ENCODE peak calls at places on chromosomes 7 and 10, in seven cellular contexts. Q, A, W, V, S, N and Z are unnamed samples.

GRCh38 chr7:4690953-4691856 is 9.1 kb downstream of the FOXK1 start:
- DNase-seq in Q (no peak), A (no peak), W (no peak), V (no peak), S (no peak), N (no peak), Z (no peak)

GRCh38 chr10:24866615-24867583 is 85.5 kb downstream of the PRTFDC1 start:
- DNase-seq in Q (peak; percentile 64), A (peak; percentile 72), W (no peak), V (peak; percentile 63), S (no peak), N (no peak), Z (peak; percentile 67)

GRCh38 chr10:86374664-86375063 is 8.1 kb upstream of the GRID1 start:
- DNase-seq in Q (no peak), A (no peak), W (no peak), V (no peak), S (no peak), N (no peak), Z (no peak)

GRCh38 chr7:30433082-30433481 is 45.5 kb downstream of the NOD1 start:
- DNase-seq in Q (no peak), A (peak; percentile 90), W (no peak), V (peak; percentile 73), S (no peak), N (no peak), Z (peak; percentile 87)

GRCh38 chr7:85664341-85664740 is 477.5 kb upstream of the SEMA3D start:
- DNase-seq in Q (no peak), A (no peak), W (no peak), V (no peak), S (no peak), N (no peak), Z (no peak)

GRCh38 chr10:5775705-5776104 is 37.5 kb downstream of the GDI2 start:
- DNase-seq in Q (no peak), A (no peak), W (no peak), V (peak; percentile 64), S (no peak), N (no peak), Z (no peak)

GRCh38 chr7:82521906-82522445 is 78.4 kb upstream of the CACNA2D1 start:
- DNase-seq in Q (no peak), A (peak; percentile 49), W (no peak), V (no peak), S (no peak), N (no peak), Z (no peak)

GRCh38 chr7:84092207-84092606 is 102.4 kb downstream of the SEMA3A start:
- DNase-seq in Q (peak; percentile 33), A (peak; percentile 40), W (no peak), V (no peak), S (no peak), N (no peak), Z (no peak)

GRCh38 chr10:22320591-22321155 is at the start of gene BMI1:
- DNase-seq in Q (peak; percentile 28), A (peak; percentile 89), W (no peak), V (peak; percentile 77), S (no peak), N (peak; percentile 84), Z (peak; percentile 75)

GRCh38 chr10:29245476-29245875 is 43.4 kb upstream of the LYZL1 start:
- DNase-seq in Q (no peak), A (peak; percentile 40), W (no peak), V (no peak), S (no peak), N (no peak), Z (no peak)

GRCh38 chr10:129779126-129779525 is 184.9 kb downstream of the EBF3 start:
- DNase-seq in Q (no peak), A (no peak), W (no peak), V (peak; percentile 32), S (no peak), N (no peak), Z (no peak)

GRCh38 chr7:83849135-83849534 is 200.2 kb upstream of the SEMA3E start:
- DNase-seq in Q (no peak), A (no peak), W (no peak), V (no peak), S (no peak), N (no peak), Z (peak; percentile 53)

GRCh38 chr7:75971961-75972763 is 22.2 kb downstream of the TMEM120A start:
- DNase-seq in Q (no peak), A (peak; percentile 67), W (no peak), V (peak; percentile 75), S (no peak), N (no peak), Z (peak; percentile 39)

GRCh38 chr7:152851881-152852417 is 92.4 kb downstream of the ACTR3B start:
- DNase-seq in Q (no peak), A (no peak), W (no peak), V (no peak), S (no peak), N (no peak), Z (no peak)

GRCh38 chr10:69831231-69831855 is 29.6 kb downstream of the COL13A1 start:
- DNase-seq in Q (no peak), A (no peak), W (no peak), V (no peak), S (no peak), N (no peak), Z (peak; percentile 41)

GRCh38 chr10:19518632-19519031 is 297.6 kb upstream of the PLXDC2 start:
- DNase-seq in Q (peak; percentile 28), A (no peak), W (no peak), V (no peak), S (no peak), N (no peak), Z (no peak)

GRCh38 chr7:131021460-131021859 is 287.5 kb upstream of the KLF14 start:
- DNase-seq in Q (no peak), A (no peak), W (no peak), V (no peak), S (no peak), N (no peak), Z (no peak)

GRCh38 chr7:74187915-74188675 is 13.9 kb downstream of the EIF4H start:
- DNase-seq in Q (peak; percentile 66), A (peak; percentile 31), W (no peak), V (no peak), S (no peak), N (no peak), Z (peak; percentile 58)

GRCh38 chr10:87675396-87676376 is 16.0 kb downstream of the PAPSS2 start:
- DNase-seq in Q (peak; percentile 66), A (peak; percentile 80), W (no peak), V (no peak), S (no peak), N (no peak), Z (peak; percentile 74)

GRCh38 chr10:78539247-78539766 is 505.6 kb downstream of the RPS24 start:
- DNase-seq in Q (no peak), A (no peak), W (no peak), V (no peak), S (no peak), N (no peak), Z (no peak)

GRCh38 chr7:134419875-134420274 is 39.0 kb downstream of the AKR1B1 start:
- DNase-seq in Q (no peak), A (no peak), W (no peak), V (no peak), S (no peak), N (no peak), Z (no peak)

GRCh38 chr7:70592171-70592570 is 539.8 kb upstream of the GALNT17 start:
- DNase-seq in Q (no peak), A (no peak), W (no peak), V (no peak), S (no peak), N (no peak), Z (no peak)

GRCh38 chr7:98168904-98169621 is 42.2 kb upstream of the BHLHA15 start:
- DNase-seq in Q (no peak), A (no peak), W (no peak), V (no peak), S (no peak), N (no peak), Z (no peak)
- TF ChIP-seq CTCF in Q (no peak), A (no peak), W (no peak), V (no peak), S (peak; percentile 68), N (no peak), Z (no peak)

GRCh38 chr7:16421333-16422099 is at the start of gene CRPPA:
- DNase-seq in Q (peak; percentile 83), A (peak; percentile 58), W (no peak), V (peak; percentile 55), S (no peak), N (no peak), Z (peak; percentile 54)
- TF ChIP-seq CTCF in Q (no peak), A (no peak), W (no peak), V (no peak), S (no peak), N (no peak), Z (no peak)

GRCh38 chr7:24975172-24975571 is 4.8 kb downstream of the OSBPL3 start:
- DNase-seq in Q (no peak), A (no peak), W (no peak), V (no peak), S (no peak), N (no peak), Z (no peak)

GRCh38 chr7:24972991-24973390 is 7.0 kb downstream of the OSBPL3 start:
- DNase-seq in Q (peak; percentile 42), A (peak; percentile 30), W (no peak), V (no peak), S (no peak), N (no peak), Z (peak; percentile 53)

GRCh38 chr7:24978837-24979469 is 1.0 kb downstream of the OSBPL3 start:
- DNase-seq in Q (peak; percentile 69), A (no peak), W (no peak), V (peak; percentile 56), S (no peak), N (no peak), Z (no peak)

GRCh38 chr7:24974026-24974832 is 5.7 kb downstream of the OSBPL3 start:
- DNase-seq in Q (no peak), A (no peak), W (no peak), V (no peak), S (no peak), N (no peak), Z (no peak)

GRCh38 chr7:24975647-24976260 is 4.2 kb downstream of the OSBPL3 start:
- DNase-seq in Q (no peak), A (no peak), W (no peak), V (no peak), S (no peak), N (no peak), Z (peak; percentile 20)
- TF ChIP-seq CTCF in Q (no peak), A (no peak), W (no peak), V (no peak), S (no peak), N (no peak), Z (no peak)

GRCh38 chr10:71266918-71267442 is 52.1 kb upstream of the SLC29A3 start:
- DNase-seq in Q (no peak), A (no peak), W (no peak), V (no peak), S (no peak), N (no peak), Z (no peak)

GRCh38 chr10:71269301-71270288 is 49.5 kb upstream of the SLC29A3 start:
- DNase-seq in Q (no peak), A (peak; percentile 70), W (no peak), V (no peak), S (no peak), N (no peak), Z (peak; percentile 41)

GRCh38 chr10:71267508-71268240 is 51.4 kb upstream of the SLC29A3 start:
- DNase-seq in Q (no peak), A (no peak), W (no peak), V (no peak), S (no peak), N (no peak), Z (no peak)

GRCh38 chr10:71268751-71269150 is 50.3 kb upstream of the SLC29A3 start:
- DNase-seq in Q (no peak), A (no peak), W (no peak), V (no peak), S (no peak), N (no peak), Z (peak; percentile 72)

GRCh38 chr10:71268247-71268691 is 50.8 kb upstream of the SLC29A3 start:
- DNase-seq in Q (no peak), A (peak; percentile 63), W (no peak), V (no peak), S (no peak), N (no peak), Z (peak; percentile 74)
- TF ChIP-seq CTCF in Q (peak; percentile 66), A (peak; percentile 75), W (peak; percentile 23), V (peak; percentile 26), S (peak; percentile 77), N (no peak), Z (peak; percentile 91)